ENCODE peak calls at places on chromosomes 12 and 14, in eight cellular contexts. One of them, this sample, is unnamed.

GRCh38 chr12:44717612-44718011 is 158.5 kb downstream of the NELL2 start:
- DNase-seq in GM23338: no peak
- DNase-seq in SK-N-SH: no peak
- DNase-seq in K562: no peak
- DNase-seq in HCT116: no peak
- DNase-seq in A549: no peak
- DNase-seq in HL-60: no peak
- DNase-seq in HepG2: no peak
- DNase-seq in this sample: no peak

GRCh38 chr14:64801800-64802199 is 77.9 kb downstream of the SPTB start:
- DNase-seq in HCT116: no peak
- DNase-seq in K562: peak
- DNase-seq in HL-60: no peak
- DNase-seq in SK-N-SH: peak
- DNase-seq in HepG2: peak
- DNase-seq in GM23338: peak
- DNase-seq in A549: peak
- DNase-seq in this sample: no peak

GRCh38 chr12:60501124-60501729 is 905.4 kb downstream of the SLC16A7 start:
- DNase-seq in A549: no peak
- DNase-seq in HCT116: no peak
- DNase-seq in HL-60: no peak
- DNase-seq in GM23338: peak
- DNase-seq in K562: no peak
- DNase-seq in HepG2: no peak
- DNase-seq in SK-N-SH: no peak
- DNase-seq in this sample: no peak

GRCh38 chr12:110869035-110869434 is 22.2 kb downstream of the CCDC63 start:
- DNase-seq in HepG2: no peak
- DNase-seq in K562: no peak
- DNase-seq in GM23338: no peak
- DNase-seq in HL-60: peak
- DNase-seq in HCT116: no peak
- DNase-seq in SK-N-SH: no peak
- DNase-seq in A549: no peak
- DNase-seq in this sample: no peak

GRCh38 chr14:67738740-67739504 is 37.2 kb downstream of the RDH12 start:
- DNase-seq in HCT116: peak
- DNase-seq in HepG2: peak
- DNase-seq in GM23338: no peak
- DNase-seq in A549: peak
- DNase-seq in HL-60: no peak
- DNase-seq in SK-N-SH: no peak
- DNase-seq in K562: peak
- DNase-seq in this sample: no peak

GRCh38 chr12:27497446-27497845 is 26.6 kb upstream of the PPFIBP1 start:
- DNase-seq in HCT116: no peak
- DNase-seq in A549: no peak
- DNase-seq in HL-60: no peak
- DNase-seq in HepG2: no peak
- DNase-seq in K562: no peak
- DNase-seq in SK-N-SH: no peak
- DNase-seq in GM23338: no peak
- DNase-seq in this sample: no peak

GRCh38 chr12:12689672-12690287 is 6.2 kb downstream of the GPR19 start:
- DNase-seq in A549: no peak
- DNase-seq in HepG2: no peak
- DNase-seq in K562: no peak
- DNase-seq in HL-60: no peak
- DNase-seq in SK-N-SH: no peak
- DNase-seq in GM23338: no peak
- DNase-seq in HCT116: no peak
- DNase-seq in this sample: no peak

GRCh38 chr12:2318286-2318685 is 265.5 kb downstream of the CACNA1C start:
- DNase-seq in HepG2: no peak
- DNase-seq in SK-N-SH: no peak
- DNase-seq in K562: no peak
- DNase-seq in HCT116: no peak
- DNase-seq in HL-60: no peak
- DNase-seq in A549: no peak
- DNase-seq in GM23338: no peak
- DNase-seq in this sample: no peak

GRCh38 chr12:9634177-9634803 is 26.6 kb upstream of the KLRB1 start:
- DNase-seq in K562: peak
- DNase-seq in HepG2: peak
- DNase-seq in A549: peak
- DNase-seq in SK-N-SH: peak
- DNase-seq in GM23338: peak
- DNase-seq in HL-60: peak
- DNase-seq in HCT116: no peak
- DNase-seq in this sample: no peak

GRCh38 chr14:94679941-94680340 is 67.8 kb downstream of the SERPINA3 start:
- DNase-seq in K562: no peak
- DNase-seq in HCT116: no peak
- DNase-seq in A549: no peak
- DNase-seq in SK-N-SH: peak
- DNase-seq in HepG2: no peak
- DNase-seq in HL-60: no peak
- DNase-seq in GM23338: no peak
- DNase-seq in this sample: no peak

GRCh38 chr14:94682736-94683135 is 70.5 kb downstream of the SERPINA3 start:
- DNase-seq in HepG2: no peak
- DNase-seq in GM23338: no peak
- DNase-seq in A549: no peak
- DNase-seq in SK-N-SH: no peak
- DNase-seq in HL-60: no peak
- DNase-seq in K562: no peak
- DNase-seq in HCT116: no peak
- DNase-seq in this sample: no peak

GRCh38 chr14:94682061-94682516 is 69.9 kb downstream of the SERPINA3 start:
- DNase-seq in K562: no peak
- DNase-seq in A549: no peak
- DNase-seq in HCT116: no peak
- DNase-seq in GM23338: no peak
- DNase-seq in HL-60: no peak
- DNase-seq in SK-N-SH: no peak
- DNase-seq in HepG2: no peak
- DNase-seq in this sample: no peak

GRCh38 chr14:94680498-94681288 is 68.5 kb downstream of the SERPINA3 start:
- DNase-seq in SK-N-SH: no peak
- DNase-seq in HL-60: no peak
- DNase-seq in HCT116: no peak
- DNase-seq in HepG2: peak
- DNase-seq in A549: no peak
- DNase-seq in GM23338: no peak
- DNase-seq in K562: no peak
- DNase-seq in this sample: no peak

DNA sequence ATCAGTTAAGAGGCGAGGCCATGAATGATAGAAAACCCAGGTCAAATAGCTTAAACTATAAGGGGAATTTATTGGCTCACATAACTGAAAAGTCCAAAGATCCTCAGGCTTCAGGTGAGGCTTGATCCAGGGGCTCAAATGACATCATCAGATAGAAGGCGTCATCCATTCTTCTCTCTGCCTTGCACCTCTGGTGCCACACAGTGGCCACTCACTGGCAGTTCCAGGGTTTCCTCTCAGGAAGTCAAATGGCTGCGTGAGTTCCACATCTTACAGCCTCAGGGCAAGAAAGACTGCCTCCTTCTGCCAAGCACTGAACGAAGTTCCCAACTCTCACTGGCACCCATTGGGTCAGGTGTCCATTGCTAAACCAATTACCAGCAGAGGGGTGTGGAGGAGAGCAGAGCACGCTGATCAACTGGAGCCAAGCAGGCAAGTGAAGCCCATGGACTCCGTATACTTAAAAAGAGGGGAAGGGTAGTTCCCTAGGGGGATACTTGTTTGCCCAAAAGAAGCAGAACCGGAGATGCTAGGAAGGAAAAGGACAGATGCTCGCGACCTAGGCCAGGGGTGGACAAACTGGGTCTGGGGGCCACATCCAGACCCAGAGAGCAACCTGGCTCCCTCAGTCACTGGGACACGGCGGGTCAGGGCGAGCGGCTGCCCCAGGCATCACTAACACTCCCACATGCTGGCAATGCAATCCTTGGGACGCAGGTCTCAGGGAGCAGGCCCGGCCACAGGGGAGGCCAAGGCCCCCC is 69.3 kb downstream of the SERPINA3 start:
- DNase-seq in GM23338: peak
- DNase-seq in HCT116: peak
- DNase-seq in SK-N-SH: peak
- DNase-seq in A549: peak
- DNase-seq in HepG2: peak
- DNase-seq in HL-60: peak
- DNase-seq in K562: peak
- DNase-seq in this sample: no peak
- TF ChIP-seq CTCF in GM23338: peak
- TF ChIP-seq CTCF in HCT116: peak
- TF ChIP-seq CTCF in SK-N-SH: peak
- TF ChIP-seq CTCF in A549: peak
- TF ChIP-seq CTCF in HepG2: peak
- TF ChIP-seq CTCF in HL-60: peak
- TF ChIP-seq CTCF in K562: peak
- TF ChIP-seq CTCF in this sample: peak

GRCh38 chr14:33932526-33933292 is 18.2 kb downstream of the EGLN3 start:
- DNase-seq in A549: no peak
- DNase-seq in HCT116: no peak
- DNase-seq in HepG2: no peak
- DNase-seq in GM23338: no peak
- DNase-seq in SK-N-SH: no peak
- DNase-seq in K562: no peak
- DNase-seq in HL-60: no peak
- DNase-seq in this sample: no peak
- TF ChIP-seq REST in A549: no peak
- TF ChIP-seq REST in HCT116: no peak
- TF ChIP-seq REST in HepG2: no peak
- TF ChIP-seq REST in GM23338: no peak
- TF ChIP-seq REST in SK-N-SH: no peak
- TF ChIP-seq REST in K562: no peak
- TF ChIP-seq REST in HL-60: no peak
- TF ChIP-seq REST in this sample: no peak

GRCh38 chr12:10720974-10721565 is 2.1 kb downstream of the YBX3 start:
- DNase-seq in HCT116: no peak
- DNase-seq in SK-N-SH: no peak
- DNase-seq in GM23338: no peak
- DNase-seq in HL-60: no peak
- DNase-seq in HepG2: no peak
- DNase-seq in K562: peak
- DNase-seq in A549: no peak
- DNase-seq in this sample: no peak

GRCh38 chr12:10722905-10723866 is at the start of gene YBX3:
- DNase-seq in GM23338: peak
- DNase-seq in HCT116: peak
- DNase-seq in SK-N-SH: peak
- DNase-seq in HL-60: peak
- DNase-seq in A549: peak
- DNase-seq in K562: peak
- DNase-seq in HepG2: peak
- DNase-seq in this sample: no peak

GRCh38 chr12:10721654-10722501 is 1.2 kb downstream of the YBX3 start:
- DNase-seq in GM23338: peak
- DNase-seq in HepG2: peak
- DNase-seq in HCT116: peak
- DNase-seq in A549: peak
- DNase-seq in HL-60: peak
- DNase-seq in K562: peak
- DNase-seq in SK-N-SH: no peak
- DNase-seq in this sample: peak

GRCh38 chr12:10719482-10719881 is 3.6 kb downstream of the YBX3 start:
- DNase-seq in HL-60: no peak
- DNase-seq in GM23338: no peak
- DNase-seq in A549: no peak
- DNase-seq in SK-N-SH: no peak
- DNase-seq in HepG2: no peak
- DNase-seq in HCT116: no peak
- DNase-seq in K562: no peak
- DNase-seq in this sample: no peak

GRCh38 chr12:10722502-10722904 is 620 bp downstream of the YBX3 start:
- DNase-seq in GM23338: no peak
- DNase-seq in K562: peak
- DNase-seq in HCT116: no peak
- DNase-seq in HL-60: peak
- DNase-seq in A549: no peak
- DNase-seq in SK-N-SH: peak
- DNase-seq in HepG2: peak
- DNase-seq in this sample: no peak
- TF ChIP-seq CTCF in GM23338: no peak
- TF ChIP-seq CTCF in K562: no peak
- TF ChIP-seq CTCF in HCT116: peak
- TF ChIP-seq CTCF in HL-60: no peak
- TF ChIP-seq CTCF in A549: no peak
- TF ChIP-seq CTCF in SK-N-SH: no peak
- TF ChIP-seq CTCF in HepG2: no peak
- TF ChIP-seq CTCF in this sample: no peak

GRCh38 chr12:90631581-90631980 is 323.4 kb downstream of the CCER1 start:
- DNase-seq in HCT116: no peak
- DNase-seq in K562: no peak
- DNase-seq in SK-N-SH: no peak
- DNase-seq in GM23338: no peak
- DNase-seq in A549: no peak
- DNase-seq in HepG2: no peak
- DNase-seq in HL-60: no peak
- DNase-seq in this sample: no peak
- TF ChIP-seq REST in HCT116: no peak
- TF ChIP-seq REST in K562: no peak
- TF ChIP-seq REST in SK-N-SH: no peak
- TF ChIP-seq REST in GM23338: no peak
- TF ChIP-seq REST in A549: no peak
- TF ChIP-seq REST in HepG2: no peak
- TF ChIP-seq REST in HL-60: no peak
- TF ChIP-seq REST in this sample: no peak

DNA sequence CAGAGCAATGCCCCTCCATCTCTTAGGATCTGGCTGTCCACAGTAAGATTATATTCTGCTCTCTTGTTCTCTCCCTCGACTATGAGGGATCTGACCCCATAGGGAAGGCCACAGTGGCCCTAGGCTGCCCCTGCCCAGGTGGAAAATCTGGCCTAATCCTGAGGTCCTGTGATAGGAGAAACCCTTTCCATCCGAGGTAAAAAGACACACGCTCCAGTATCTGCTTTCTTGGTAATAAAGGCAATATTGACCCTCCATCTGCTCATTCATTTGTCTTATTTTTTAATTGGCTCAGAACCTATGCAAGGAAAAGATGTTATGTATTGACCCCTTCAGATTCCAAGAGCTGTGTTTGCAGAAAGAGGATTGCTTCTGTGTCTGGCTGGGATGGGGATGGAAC is 9.7 kb downstream of the KRT76 start:
- DNase-seq in SK-N-SH: no peak
- DNase-seq in HL-60: no peak
- DNase-seq in K562: no peak
- DNase-seq in A549: no peak
- DNase-seq in HepG2: no peak
- DNase-seq in HCT116: no peak
- DNase-seq in GM23338: no peak
- DNase-seq in this sample: no peak
- TF ChIP-seq CTCF in SK-N-SH: no peak
- TF ChIP-seq CTCF in HL-60: no peak
- TF ChIP-seq CTCF in K562: no peak
- TF ChIP-seq CTCF in A549: no peak
- TF ChIP-seq CTCF in HepG2: no peak
- TF ChIP-seq CTCF in HCT116: no peak
- TF ChIP-seq CTCF in GM23338: no peak
- TF ChIP-seq CTCF in this sample: no peak

GRCh38 chr14:38404616-38405015 is 148.7 kb upstream of the CLEC14A start:
- DNase-seq in HCT116: no peak
- DNase-seq in SK-N-SH: no peak
- DNase-seq in HepG2: no peak
- DNase-seq in K562: no peak
- DNase-seq in GM23338: no peak
- DNase-seq in A549: no peak
- DNase-seq in HL-60: no peak
- DNase-seq in this sample: no peak
- TF ChIP-seq REST in HCT116: no peak
- TF ChIP-seq REST in SK-N-SH: no peak
- TF ChIP-seq REST in HepG2: no peak
- TF ChIP-seq REST in K562: no peak
- TF ChIP-seq REST in GM23338: no peak
- TF ChIP-seq REST in A549: no peak
- TF ChIP-seq REST in HL-60: no peak
- TF ChIP-seq REST in this sample: no peak